ENCODE peak calls at places on chromosome 22, in nine cellular contexts. B is BJ, Z is thoracic aorta, K is astrocyte of the spinal cord, Q is fibroblast of pulmonary artery, U is Peyer's patch, R is Caco-2, X is small intestine, N is AG04449. H is an unnamed sample.

GRCh38 chr22:17988800-17989513 is 35.4 kb downstream of the MICAL3 start:
- DNase-seq in Z (no peak), Q (no peak), B (no peak), U (no peak), N (no peak), K (no peak), X (no peak), R (no peak), H (no peak)

GRCh38 chr22:41914611-41915034 is 251 bp downstream of the SHISA8 start:
- DNase-seq in K (no peak), Z (no peak), R (no peak), X (no peak), N (no peak), Q (no peak), B (no peak), U (no peak), H (no peak)

GRCh38 chr22:45296628-45297297 is 12.0 kb downstream of the UPK3A start:
- DNase-seq in N (no peak), K (no peak), Q (no peak), B (no peak), X (no peak), R (no peak), Z (no peak), U (peak), H (no peak)

GRCh38 chr22:36215976-36216375 is 14.4 kb upstream of the APOL4 start:
- DNase-seq in R (no peak), X (no peak), Q (no peak), U (no peak), Z (no peak), K (no peak), N (no peak), B (no peak), H (no peak)

GRCh38 chr22:20211997-20212753 is 55.9 kb downstream of the RTN4R start:
- DNase-seq in X (peak), B (no peak), R (no peak), Z (no peak), K (no peak), N (no peak), Q (peak), U (peak), H (peak)

GRCh38 chr22:27377901-27378300 is 423.7 kb downstream of the MN1 start:
- DNase-seq in Q (no peak), B (no peak), X (peak), R (no peak), K (no peak), U (no peak), N (no peak), Z (no peak), H (peak)

GRCh38 chr22:20567993-20568417 is 60.6 kb downstream of the MED15 start:
- DNase-seq in R (peak), Z (no peak), B (no peak), U (no peak), X (no peak), Q (peak), K (peak), N (no peak), H (peak)

GRCh38 chr22:46561435-46561905 is 24.1 kb upstream of the CELSR1 start:
- DNase-seq in X (no peak), Q (no peak), U (no peak), Z (no peak), N (no peak), K (no peak), B (no peak), R (peak), H (no peak)

GRCh38 chr22:19885841-19886592 is 31.3 kb upstream of the GNB1L start:
- DNase-seq in B (no peak), X (no peak), N (no peak), Z (no peak), K (no peak), Q (no peak), R (no peak), U (no peak), H (no peak)

GRCh38 chr22:46057762-46058420 is 80.9 kb upstream of the WNT7B start:
- DNase-seq in B (no peak), Q (peak), N (no peak), R (no peak), Z (no peak), U (peak), K (peak), X (peak), H (no peak)

GRCh38 chr22:17085277-17086091 is 684 bp downstream of the IL17RA start:
- DNase-seq in Q (no peak), Z (no peak), U (peak), B (no peak), X (peak), N (no peak), K (no peak), R (peak), H (no peak)

GRCh38 chr22:20499769-20500168 is 4.2 kb upstream of the KLHL22 start:
- DNase-seq in U (peak), B (no peak), X (peak), Z (no peak), Q (no peak), R (no peak), K (no peak), N (no peak), H (no peak)

GRCh38 chr22:48680601-48681000 is 1147.1 kb downstream of the BRD1 start:
- DNase-seq in Z (no peak), Q (no peak), U (no peak), X (no peak), B (no peak), R (no peak), K (no peak), N (no peak), H (no peak)

GRCh38 chr22:26632422-26633155 is 10.8 kb downstream of the CRYBA4 start:
- DNase-seq in Z (no peak), K (no peak), Q (peak), B (no peak), U (no peak), N (no peak), R (no peak), X (no peak), H (no peak)

GRCh38 chr22:48448821-48449220 is 1378.9 kb downstream of the BRD1 start:
- DNase-seq in K (no peak), Q (no peak), N (no peak), Z (no peak), X (no peak), B (no peak), R (no peak), U (no peak), H (no peak)

GRCh38 chr22:42294034-42294985 is 23.9 kb upstream of the TCF20 start:
- DNase-seq in B (no peak), N (no peak), X (peak), R (peak), Q (peak), K (peak), Z (no peak), U (peak), H (peak)

GRCh38 chr22:19060356-19061009 is 61.7 kb downstream of the DGCR2 start:
- DNase-seq in Z (no peak), R (no peak), U (no peak), X (no peak), N (no peak), K (peak), Q (no peak), B (no peak), H (peak)

GRCh38 chr22:37483594-37484114 is 2.5 kb downstream of the MFNG start:
- DNase-seq in X (no peak), R (no peak), K (no peak), Z (no peak), B (no peak), U (no peak), Q (no peak), N (no peak), H (no peak)
- H3K4me3 ChIP-seq in X (peak), R (no peak), K (no peak), Z (peak), B (no peak), U (peak), Q (no peak), N (no peak), H (no peak)

DNA sequence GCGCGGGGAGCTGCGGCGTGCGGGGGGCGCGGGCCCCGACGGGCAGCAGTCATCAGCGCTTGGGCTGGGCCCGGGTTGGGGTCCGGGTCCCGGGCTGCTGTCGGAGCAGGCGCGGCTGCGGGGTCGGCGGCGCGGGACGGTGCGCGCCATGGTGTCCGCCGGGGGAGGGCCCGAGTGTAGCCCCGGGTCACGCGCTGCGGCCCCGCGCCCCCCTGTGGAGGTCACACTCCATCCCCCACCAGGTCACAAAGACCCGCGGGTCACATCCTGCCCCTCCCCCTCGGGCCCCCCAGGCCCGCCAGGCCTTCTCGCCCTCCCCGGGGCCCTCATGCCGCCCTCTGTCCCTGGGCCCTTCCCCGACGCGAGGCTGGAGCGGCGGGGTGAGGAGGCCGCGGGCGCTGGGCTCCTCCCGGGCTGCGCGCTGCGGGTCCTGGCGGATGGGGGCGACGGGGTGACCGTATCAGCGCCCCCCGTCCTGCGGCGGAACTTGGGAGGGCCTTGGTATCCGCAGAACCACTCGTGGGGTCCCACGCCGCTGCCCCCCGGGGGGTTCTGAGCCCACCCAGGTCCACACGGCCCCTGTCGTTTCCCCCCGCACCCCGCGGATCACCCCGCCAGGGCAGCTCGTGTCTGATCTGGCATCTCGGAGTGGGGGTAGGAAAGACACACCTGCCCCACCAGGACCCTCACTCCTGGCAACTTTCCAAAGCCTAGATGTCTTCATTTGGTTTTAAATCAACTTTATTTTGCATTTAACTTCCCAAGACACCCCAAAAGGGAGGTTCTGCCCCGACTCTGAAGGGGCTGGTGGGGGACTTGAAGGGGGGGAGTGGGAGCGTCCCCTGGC is 463 bp upstream of the TTLL8 start:
- DNase-seq in Q (no peak), B (no peak), X (no peak), U (no peak), Z (no peak), R (no peak), N (no peak), K (no peak), H (no peak)
- H3K4me3 ChIP-seq in Q (no peak), B (no peak), X (no peak), U (peak), Z (peak), R (no peak), N (no peak), K (no peak), H (no peak)

GRCh38 chr22:38205261-38206128 is 3.7 kb downstream of the MAFF start:
- DNase-seq in Z (peak), N (peak), K (peak), Q (peak), X (no peak), U (peak), B (no peak), R (no peak), H (peak)
- H3K4me3 ChIP-seq in Z (peak), N (no peak), K (no peak), Q (no peak), X (no peak), U (no peak), B (peak), R (no peak), H (no peak)

GRCh38 chr22:43829904-43830851 is 18.1 kb upstream of the EFCAB6 start:
- DNase-seq in R (no peak), K (peak), N (no peak), U (peak), X (no peak), Z (no peak), B (no peak), Q (peak), H (no peak)
- H3K4me3 ChIP-seq in R (no peak), K (no peak), N (no peak), U (no peak), X (no peak), Z (no peak), B (no peak), Q (no peak), H (no peak)

DNA sequence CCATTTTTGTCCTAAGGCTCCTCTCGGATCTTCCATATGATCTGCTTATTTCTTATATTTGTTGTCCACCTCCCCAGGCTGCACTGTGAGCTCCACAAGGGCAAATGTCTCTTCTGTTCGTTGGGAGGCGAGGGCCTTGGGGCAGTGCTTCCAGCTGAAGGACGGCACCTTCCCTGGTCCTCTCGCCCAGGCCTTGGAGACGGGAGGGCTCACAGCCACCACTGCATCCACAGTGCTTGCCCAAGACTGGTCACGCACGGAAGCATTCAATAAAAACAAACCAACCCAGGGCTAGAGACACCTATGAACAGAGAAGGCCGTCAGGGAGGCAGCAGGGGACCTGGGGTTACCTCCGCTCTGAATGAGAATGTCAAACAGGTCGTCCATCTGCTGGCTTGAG is 46.2 kb downstream of the SGSM3 start:
- DNase-seq in K (no peak), Q (no peak), Z (no peak), N (no peak), X (no peak), B (no peak), U (no peak), R (no peak), H (no peak)
- H3K4me3 ChIP-seq in K (no peak), Q (no peak), Z (no peak), N (no peak), X (no peak), B (no peak), U (no peak), R (no peak), H (no peak)

GRCh38 chr22:40014661-40015255 is 20.0 kb downstream of the FAM83F start:
- DNase-seq in U (no peak), B (no peak), X (peak), Q (no peak), R (peak), K (no peak), Z (no peak), N (no peak), H (no peak)
- H3K4me3 ChIP-seq in U (no peak), B (no peak), X (no peak), Q (no peak), R (no peak), K (no peak), Z (no peak), N (no peak), H (no peak)

GRCh38 chr22:22215659-22216449 is 28.7 kb upstream of the VPREB1 start:
- DNase-seq in U (no peak), X (no peak), Z (no peak), R (no peak), Q (no peak), B (no peak), K (no peak), N (no peak), H (no peak)
- H3K4me3 ChIP-seq in U (no peak), X (no peak), Z (no peak), R (no peak), Q (no peak), B (no peak), K (no peak), N (no peak), H (no peak)

GRCh38 chr22:31789803-31790202 is 36.0 kb downstream of the DEPDC5 start:
- DNase-seq in X (no peak), U (peak), Z (no peak), K (no peak), R (no peak), B (no peak), N (no peak), Q (no peak), H (no peak)
- H3K4me3 ChIP-seq in X (no peak), U (no peak), Z (no peak), K (no peak), R (no peak), B (no peak), N (no peak), Q (no peak), H (no peak)

DNA sequence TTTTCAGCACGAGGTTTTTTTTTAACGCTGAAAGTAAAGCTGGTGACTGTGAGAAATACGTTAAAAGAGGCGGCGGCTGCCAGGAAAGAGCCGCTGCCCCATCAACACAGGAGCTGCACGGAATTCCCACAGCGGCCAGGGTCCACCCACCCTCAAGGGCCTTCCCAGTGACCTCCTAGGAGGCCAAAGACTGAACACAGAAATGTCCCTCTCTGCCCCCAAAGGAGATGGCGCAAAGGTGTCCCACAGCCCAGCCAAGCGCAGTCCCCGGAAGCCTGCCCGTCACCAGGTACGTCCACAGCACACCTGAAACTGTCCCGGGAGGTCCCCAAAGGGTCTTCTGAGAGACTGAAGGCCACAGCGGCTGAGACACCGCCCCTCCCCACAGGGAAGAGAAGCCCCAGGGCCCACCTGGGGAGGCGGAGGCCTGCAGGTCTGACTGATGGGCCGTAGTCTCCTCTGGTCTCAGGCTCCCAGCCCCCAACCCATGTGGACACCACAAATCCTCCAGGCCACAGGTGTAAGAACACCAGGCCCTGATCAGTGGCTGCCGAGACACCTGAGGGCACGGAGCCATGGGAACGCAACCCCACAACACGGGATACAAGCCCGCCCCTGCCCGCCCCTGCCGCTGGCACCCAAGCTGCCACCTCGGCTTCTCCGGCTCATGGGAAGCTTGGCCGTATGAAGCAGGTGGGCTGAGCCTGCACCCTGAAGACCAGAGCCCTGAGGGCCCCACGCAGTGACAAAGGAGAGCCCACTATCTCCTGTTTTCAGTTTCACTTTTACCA is 46.5 kb downstream of the BRD1 start:
- DNase-seq in K (no peak), U (no peak), R (no peak), N (no peak), Q (no peak), X (no peak), Z (no peak), B (no peak), H (no peak)
- H3K4me3 ChIP-seq in K (no peak), U (no peak), R (no peak), N (no peak), Q (no peak), X (no peak), Z (no peak), B (no peak), H (no peak)